ENCODE peak calls at places on chromosomes 5 and 9, in six cellular contexts. G is substantia nigra; W is CD8-positive, alpha-beta T cell; E is GM12878; M is breast epithelium; Z is A549. K is an unnamed sample.

GRCh38 chr5:36228505-36228904 is 13.2 kb downstream of the NADK2 start:
- DNase-seq in W (no peak), E (no peak), M (no peak), Z (no peak), G (no peak), K (no peak)

GRCh38 chr5:34842554-34842953 is 3.6 kb downstream of the TTC23L start:
- DNase-seq in G (no peak), Z (no peak), W (no peak), M (no peak), E (no peak), K (no peak)

GRCh38 chr5:73496984-73497457 is 1.2 kb upstream of the BTF3 start:
- DNase-seq in E (no peak), M (no peak), G (no peak), Z (peak; percentile 80), W (no peak), K (no peak)

GRCh38 chr5:101429241-101429640 is 526.2 kb upstream of the ST8SIA4 start:
- DNase-seq in G (no peak), M (no peak), E (no peak), Z (no peak), W (no peak), K (no peak)

GRCh38 chr9:86903461-86904010 is 43.8 kb downstream of the GAS1 start:
- DNase-seq in Z (no peak), E (no peak), M (no peak), W (no peak), G (no peak), K (no peak)

GRCh38 chr5:157610990-157611389 is 35.4 kb upstream of the ADAM19 start:
- DNase-seq in W (no peak), M (no peak), E (no peak), Z (no peak), G (no peak), K (no peak)

GRCh38 chr9:27791311-27791710 is 218.0 kb upstream of the C9orf72 start:
- DNase-seq in E (no peak), M (no peak), G (no peak), W (no peak), Z (no peak), K (no peak)

GRCh38 chr5:129410488-129410887 is 49.6 kb upstream of the ADAMTS19 start:
- DNase-seq in E (no peak), M (no peak), G (no peak), W (no peak), Z (no peak), K (no peak)

GRCh38 chr9:130128782-130129424 is 43.3 kb upstream of the NCS1 start:
- DNase-seq in M (peak; percentile 38), E (peak; percentile 79), Z (no peak), G (peak; percentile 32), W (peak; percentile 74), K (no peak)

GRCh38 chr5:104452554-104452953 is 890.0 kb upstream of the NUDT12 start:
- DNase-seq in G (no peak), W (no peak), E (no peak), M (no peak), Z (no peak), K (no peak)

GRCh38 chr5:72160299-72160698 is 53.0 kb downstream of the MAP1B start:
- DNase-seq in G (no peak), E (no peak), W (no peak), M (no peak), Z (no peak), K (no peak)

GRCh38 chr5:647311-647710 is 35.2 kb downstream of the CEP72 start:
- DNase-seq in W (no peak), E (no peak), M (no peak), G (no peak), Z (no peak), K (no peak)

GRCh38 chr9:77977210-77977611 is 54.4 kb downstream of the GNAQ start:
- DNase-seq in W (peak; percentile 44), Z (peak; percentile 16), E (no peak), M (peak; percentile 34), G (peak; percentile 75), K (peak; percentile 29)

GRCh38 chr5:69295088-69295754 is 37.4 kb downstream of the CCDC125 start:
- DNase-seq in M (no peak), Z (no peak), W (no peak), E (no peak), G (no peak), K (no peak)

GRCh38 chr9:100317706-100318105 is 35.0 kb downstream of the TEX10 start:
- DNase-seq in G (no peak), M (no peak), W (no peak), E (no peak), Z (no peak), K (no peak)

GRCh38 chr9:36320457-36320856 is 62.2 kb upstream of the GNE start:
- DNase-seq in Z (peak; percentile 76), E (no peak), M (no peak), W (no peak), G (no peak), K (no peak)

GRCh38 chr5:180494510-180495181 is 467 bp downstream of the CNOT6 start:
- DNase-seq in E (no peak), W (peak; percentile 59), G (peak; percentile 31), Z (peak; percentile 40), M (peak; percentile 26), K (peak; percentile 73)

GRCh38 chr5:159826351-159827222 is 89.7 kb upstream of the ADRA1B start:
- DNase-seq in M (no peak), W (no peak), G (no peak), Z (peak; percentile 76), E (peak; percentile 50), K (no peak)

DNA sequence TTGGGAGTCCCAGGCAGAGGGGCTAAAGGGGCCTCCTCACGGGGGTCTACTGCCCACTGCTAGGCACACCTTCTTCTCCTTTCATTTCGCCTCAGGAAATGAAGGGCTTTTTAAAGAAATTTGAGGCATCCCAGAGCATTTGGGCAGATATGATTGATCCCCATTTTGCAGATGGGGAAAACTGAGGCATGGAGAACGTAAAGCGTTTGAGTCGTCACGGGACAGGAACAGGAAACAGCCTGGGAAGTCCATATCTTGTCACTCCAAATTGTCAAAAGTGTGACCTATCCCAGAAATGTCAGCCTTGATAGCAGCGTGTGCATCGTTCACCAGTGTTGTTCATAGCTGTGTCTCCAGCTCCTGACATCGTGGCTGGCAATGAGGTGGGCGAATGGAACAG is 98.2 kb downstream of the DAB2IP start:
- DNase-seq in M (no peak), W (no peak), G (no peak), Z (no peak), E (no peak), K (no peak)
- H3K27ac ChIP-seq in M (peak overlapping the region; percentile 91), W (no peak overlapping the region), G (peak overlapping the region; percentile 89), Z (no peak overlapping the region), E (no peak overlapping the region), K (peak overlapping the region; percentile 93)

DNA sequence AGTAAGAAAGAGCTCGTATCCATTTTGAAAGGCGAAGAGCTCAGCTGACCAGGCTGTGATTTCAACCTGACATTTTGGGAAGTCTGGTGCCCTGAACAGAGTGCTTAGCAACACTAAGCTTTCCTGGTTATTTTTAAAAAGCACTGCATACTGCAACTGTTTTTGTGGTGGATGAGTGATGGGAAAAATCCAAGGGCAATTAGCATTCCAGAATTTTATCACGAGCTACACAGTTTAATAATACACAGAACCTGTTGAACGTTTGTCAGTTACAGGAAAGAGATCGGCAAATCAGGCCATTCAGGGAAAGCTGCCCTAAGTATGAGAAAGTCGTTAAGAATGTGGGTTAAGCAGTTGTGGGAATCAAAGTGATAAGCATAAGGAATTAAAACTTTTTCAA is 25.9 kb downstream of the PUM3 start:
- DNase-seq in E (no peak), Z (no peak), M (no peak), G (no peak), W (no peak), K (no peak)
- H3K27ac ChIP-seq in E (no peak overlapping the region), Z (peak overlapping the region; percentile 46), M (peak overlapping the region; percentile 70), G (no peak overlapping the region), W (no peak overlapping the region), K (no peak overlapping the region)

GRCh38 chr5:124460000-124460399 is 286.4 kb downstream of the ZNF608 start:
- DNase-seq in M (no peak), E (no peak), G (no peak), Z (no peak), W (no peak), K (no peak)
- H3K27ac ChIP-seq in M (no peak overlapping the region), E (no peak overlapping the region), G (no peak overlapping the region), Z (no peak overlapping the region), W (no peak overlapping the region), K (no peak overlapping the region)

DNA sequence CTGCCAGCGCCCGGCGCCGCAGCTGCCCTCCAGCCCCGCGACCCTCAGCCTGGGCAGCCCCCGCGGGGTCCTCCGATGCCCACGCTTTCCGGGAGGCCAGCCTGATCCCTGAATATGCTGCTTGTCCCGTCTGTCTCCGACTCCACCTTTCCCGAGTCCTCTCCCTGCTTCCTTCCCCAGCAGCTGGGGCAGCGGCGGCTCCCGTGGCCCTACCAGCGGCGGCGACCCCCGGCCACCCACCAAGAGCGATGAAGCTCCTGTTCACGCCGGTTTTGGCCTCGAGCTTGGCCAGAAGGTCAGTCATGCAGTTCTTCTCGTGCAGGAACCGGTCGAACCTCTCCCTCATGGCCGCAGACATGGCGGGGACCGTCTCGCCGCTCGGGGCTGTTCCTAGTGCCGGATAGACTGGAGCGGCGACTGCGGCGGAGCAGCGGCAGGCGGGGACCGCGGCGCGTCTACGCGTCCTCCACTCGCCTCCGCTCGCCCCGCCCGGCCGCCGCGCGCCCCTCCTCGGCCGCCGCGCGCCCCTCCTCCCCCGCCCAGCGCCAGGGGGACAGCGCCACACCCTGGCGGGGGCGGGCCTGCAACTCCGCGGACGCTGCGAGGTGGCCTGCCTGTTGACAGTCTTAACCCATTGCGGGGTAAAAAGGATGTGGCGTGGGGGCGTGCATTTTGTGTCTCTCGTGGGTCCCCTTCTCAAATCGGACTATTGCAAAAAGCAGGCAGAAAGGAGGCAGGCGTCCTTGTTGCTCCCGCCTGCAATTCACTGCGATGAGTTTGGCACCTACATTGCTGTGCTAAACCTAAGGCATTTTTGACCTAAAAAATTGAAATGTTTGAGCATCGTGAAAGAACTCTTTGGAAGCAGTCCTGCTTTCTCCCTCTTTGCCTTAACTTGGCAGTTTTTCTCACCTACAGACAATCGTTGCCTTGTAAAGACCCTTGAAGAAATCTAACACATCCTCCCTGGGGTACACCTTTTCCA is at the start of gene REEP5:
- DNase-seq in W (peak; percentile 81), M (peak; percentile 78), Z (peak; percentile 74), E (no peak), G (peak; percentile 70), K (peak; percentile 55)
- H3K27ac ChIP-seq in W (peak within 1 kb of the TSS; percentile 79), M (peak within 1 kb of the TSS; percentile 98), Z (peak within 1 kb of the TSS; percentile 97), E (peak within 1 kb of the TSS; percentile 84), G (peak within 1 kb of the TSS; percentile 93), K (peak within 1 kb of the TSS; percentile 93)